ENCODE peak calls at places on chromosome 11, in nine cellular contexts. Q is breast epithelium, O is fibroblast of lung, I is GM12878, J is right lobe of liver, U is esophagus squamous epithelium, M is brain microvascular endothelial cell, F is lung, K is OCI-LY7. T is an unnamed sample.

GRCh38 chr11:92295175-92296137 is 70.8 kb downstream of the FAT3 start:
- DNase-seq in Q (no peak), O (peak), I (no peak), J (no peak), U (no peak), M (no peak), F (no peak), K (no peak), T (no peak)

GRCh38 chr11:19912206-19913118 is 199.8 kb downstream of the NAV2 start:
- DNase-seq in Q (no peak), O (no peak), I (no peak), J (no peak), U (no peak), M (no peak), F (no peak), K (no peak), T (no peak)

GRCh38 chr11:86066033-86066432 is 2.9 kb downstream of the PICALM start:
- DNase-seq in Q (no peak), O (no peak), I (no peak), J (no peak), U (no peak), M (no peak), F (no peak), K (no peak), T (no peak)

GRCh38 chr11:110303414-110303826 is 7.0 kb upstream of the RDX start:
- DNase-seq in Q (no peak), O (no peak), I (no peak), J (no peak), U (no peak), M (no peak), F (no peak), K (no peak), T (no peak)

GRCh38 chr11:63639195-63639832 is 25.1 kb upstream of the PLAAT3 start:
- DNase-seq in Q (no peak), O (peak), I (no peak), J (no peak), U (no peak), M (no peak), F (no peak), K (peak), T (no peak)

GRCh38 chr11:44004452-44004833 is 43.3 kb upstream of the ACCSL start:
- DNase-seq in Q (no peak), O (no peak), I (no peak), J (peak), U (no peak), M (no peak), F (no peak), K (no peak), T (no peak)

GRCh38 chr11:66443602-66444001 is 5.0 kb upstream of the MRPL11 start:
- DNase-seq in Q (no peak), O (peak), I (no peak), J (no peak), U (no peak), M (peak), F (no peak), K (no peak), T (no peak)

GRCh38 chr11:130600139-130600538 is 151.7 kb downstream of the ADAMTS15 start:
- DNase-seq in Q (no peak), O (no peak), I (no peak), J (no peak), U (no peak), M (peak), F (no peak), K (no peak), T (no peak)

GRCh38 chr11:74493816-74494630 is 499 bp upstream of the LIPT2 start:
- DNase-seq in Q (no peak), O (no peak), I (peak), J (no peak), U (no peak), M (peak), F (no peak), K (no peak), T (no peak)

GRCh38 chr11:68146010-68146540 is 24.9 kb upstream of the CHKA start:
- DNase-seq in Q (peak), O (no peak), I (no peak), J (peak), U (no peak), M (no peak), F (peak), K (no peak), T (peak)

GRCh38 chr11:30128269-30128932 is 102.4 kb upstream of the FSHB start:
- DNase-seq in Q (no peak), O (peak), I (no peak), J (no peak), U (no peak), M (peak), F (no peak), K (peak), T (no peak)

GRCh38 chr11:83629775-83630174 is 343.6 kb upstream of the CCDC90B start:
- DNase-seq in Q (no peak), O (no peak), I (no peak), J (no peak), U (no peak), M (no peak), F (no peak), K (no peak), T (no peak)

GRCh38 chr11:117144477-117145392 is 648 bp downstream of the PAFAH1B2 start:
- DNase-seq in Q (peak), O (peak), I (no peak), J (peak), U (peak), M (peak), F (peak), K (peak), T (peak)

GRCh38 chr11:58654079-58654907 is 31.8 kb downstream of the CNTF start:
- DNase-seq in Q (peak), O (peak), I (peak), J (peak), U (no peak), M (peak), F (peak), K (peak), T (peak)

GRCh38 chr11:86374121-86374520 is 566 bp upstream of the CCDC81 start:
- DNase-seq in Q (no peak), O (no peak), I (no peak), J (no peak), U (no peak), M (no peak), F (no peak), K (no peak), T (no peak)

GRCh38 chr11:76690736-76691135 is 20.2 kb upstream of the LRRC32 start:
- DNase-seq in Q (no peak), O (no peak), I (no peak), J (no peak), U (no peak), M (no peak), F (no peak), K (no peak), T (no peak)

GRCh38 chr11:60241786-60242185 is 1.2 kb downstream of the MS4A4E start:
- DNase-seq in Q (no peak), O (no peak), I (no peak), J (no peak), U (no peak), M (no peak), F (no peak), K (no peak), T (no peak)

GRCh38 chr11:116164843-116165242 is 607.9 kb downstream of the BUD13 start:
- DNase-seq in Q (no peak), O (no peak), I (no peak), J (peak), U (no peak), M (no peak), F (no peak), K (no peak), T (no peak)

GRCh38 chr11:123537726-123538125 is 107.7 kb downstream of the GRAMD1B start:
- DNase-seq in Q (no peak), O (no peak), I (no peak), J (no peak), U (no peak), M (no peak), F (no peak), K (no peak), T (no peak)

GRCh38 chr11:48384670-48385069 is 18.4 kb upstream of the OR4C5 start:
- DNase-seq in Q (no peak), O (no peak), I (no peak), J (no peak), U (no peak), M (no peak), F (no peak), K (peak), T (no peak)
- TF ChIP-seq CTCF in Q (no peak), O (no peak), I (peak), J (no peak), U (no peak), M (peak), F (no peak), K (peak), T (no peak)

GRCh38 chr11:18294862-18295261 is 27.1 kb downstream of the HPS5 start:
- DNase-seq in Q (no peak), O (no peak), I (no peak), J (no peak), U (no peak), M (no peak), F (no peak), K (no peak), T (no peak)
- H3K4me3 ChIP-seq in Q (no peak), O (no peak), I (no peak), J (no peak), U (no peak), M (no peak), F (no peak), K (no peak), T (no peak)

GRCh38 chr11:2831826-2832717 is 53.5 kb downstream of the CDKN1C start:
- DNase-seq in Q (no peak), O (no peak), I (no peak), J (no peak), U (no peak), M (no peak), F (no peak), K (no peak), T (no peak)
- H3K27ac ChIP-seq in Q (no peak), O (no peak), I (no peak), J (no peak), U (no peak), M (no peak), F (no peak), K (no peak), T (no peak)

GRCh38 chr11:112238041-112238440 is 11.8 kb downstream of the PTS start:
- DNase-seq in Q (no peak), O (peak), I (no peak), J (no peak), U (no peak), M (no peak), F (no peak), K (no peak), T (no peak)
- TF ChIP-seq CTCF in Q (no peak), O (no peak), I (no peak), J (no peak), U (no peak), M (no peak), F (no peak), K (no peak), T (no peak)

GRCh38 chr11:124874571-124875255 is 9.5 kb downstream of the ROBO3 start:
- DNase-seq in Q (no peak), O (no peak), I (no peak), J (no peak), U (no peak), M (no peak), F (no peak), K (no peak), T (no peak)

GRCh38 chr11:124876818-124877630 is 11.8 kb downstream of the ROBO3 start:
- DNase-seq in Q (no peak), O (no peak), I (no peak), J (no peak), U (no peak), M (no peak), F (no peak), K (no peak), T (no peak)

GRCh38 chr11:124873980-124874379 is 8.7 kb downstream of the ROBO3 start:
- DNase-seq in Q (no peak), O (no peak), I (no peak), J (no peak), U (no peak), M (no peak), F (no peak), K (no peak), T (no peak)

GRCh38 chr11:124875943-124876817 is 10.9 kb downstream of the ROBO3 start:
- DNase-seq in Q (peak), O (peak), I (peak), J (peak), U (peak), M (peak), F (peak), K (peak), T (peak)

GRCh38 chr11:124875401-124875800 is 10.2 kb downstream of the ROBO3 start:
- DNase-seq in Q (no peak), O (no peak), I (no peak), J (no peak), U (no peak), M (no peak), F (no peak), K (no peak), T (no peak)
- H3K4me3 ChIP-seq in Q (no peak), O (no peak), I (no peak), J (no peak), U (peak), M (peak), F (no peak), K (no peak), T (no peak)

DNA sequence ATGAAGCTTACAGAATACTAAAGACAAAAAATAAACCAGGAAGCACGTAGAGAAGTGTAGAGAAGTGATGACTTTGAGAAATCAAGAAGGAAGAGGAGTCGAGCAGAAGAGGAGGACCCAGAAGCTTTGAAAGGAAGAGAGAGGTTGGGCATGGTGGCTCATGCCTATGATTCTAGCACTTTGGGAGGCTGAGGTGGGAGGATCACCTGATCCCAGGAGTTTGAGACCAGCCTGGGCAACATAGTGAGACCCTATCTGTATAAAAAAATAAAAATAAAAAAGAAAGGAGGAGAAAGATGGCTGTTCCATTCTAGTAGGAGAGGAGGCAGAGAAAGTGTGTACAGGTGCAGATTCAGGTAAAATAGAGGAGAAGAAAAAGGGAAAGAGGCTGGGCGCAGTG is 17.2 kb upstream of the SYVN1 start:
- DNase-seq in Q (no peak), O (no peak), I (no peak), J (no peak), U (no peak), M (no peak), F (no peak), K (no peak), T (peak)
- H3K27ac ChIP-seq in Q (peak), O (no peak), I (peak), J (peak), U (peak), M (no peak), F (peak), K (no peak), T (peak)

GRCh38 chr11:133403900-133404299 is 128.4 kb downstream of the OPCML start:
- DNase-seq in Q (no peak), O (no peak), I (no peak), J (no peak), U (no peak), M (no peak), F (no peak), K (peak), T (no peak)
- TF ChIP-seq CTCF in Q (no peak), O (no peak), I (peak), J (no peak), U (no peak), M (peak), F (no peak), K (peak), T (no peak)

DNA sequence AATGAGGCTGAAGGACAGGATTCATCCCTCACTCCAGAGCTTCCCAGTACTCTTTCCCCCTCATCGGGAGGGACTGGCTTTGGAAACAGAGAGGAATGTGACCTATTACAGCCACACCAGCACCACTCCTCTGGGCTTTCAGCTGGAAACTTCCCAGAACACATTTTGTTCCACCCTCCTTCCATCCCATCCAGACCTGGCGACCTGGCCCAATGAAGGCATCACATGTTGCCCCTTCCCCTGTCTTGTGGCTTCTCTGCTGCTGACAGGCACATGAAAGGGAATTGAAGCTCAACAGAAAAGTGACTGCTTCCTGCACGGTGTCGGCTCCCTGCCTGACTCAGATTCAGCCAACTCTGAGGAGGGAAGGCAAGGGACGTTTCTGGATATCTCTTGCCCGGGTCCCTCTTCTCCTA is 19.1 kb downstream of the IRAG1 start:
- DNase-seq in Q (peak), O (no peak), I (no peak), J (no peak), U (no peak), M (no peak), F (no peak), K (no peak), T (no peak)
- H3K4me3 ChIP-seq in Q (no peak), O (no peak), I (no peak), J (no peak), U (peak), M (no peak), F (no peak), K (no peak), T (peak)

T was measured in ascending aorta.